ENCODE peak calls at places on chromosomes 1 and 21, in four cellular contexts. A is spleen, R is adipocyte, S is fibroblast of lung. C is an unnamed sample.
A peak's percentile ranks its signal among the peaks of the same experiment; 100 is the strongest.

GRCh38 chr1:22139066-22139594 is 3.8 kb downstream of the WNT4 start:
- DNase-seq in A (no peak), R (no peak), S (no peak), C (no peak)

GRCh38 chr1:222815367-222815765 is 527 bp downstream of the DISP1 start:
- DNase-seq in A (no peak), R (peak; percentile 75), S (no peak), C (peak; percentile 76)

GRCh38 chr1:226912587-226913176 is 27.4 kb upstream of the COQ8A start:
- DNase-seq in A (peak; percentile 84), R (no peak), S (peak; percentile 22), C (no peak)

GRCh38 chr1:232238009-232238408 is 391.9 kb downstream of the SIPA1L2 start:
- DNase-seq in A (no peak), R (no peak), S (no peak), C (no peak)

GRCh38 chr1:192488058-192488457 is 87.5 kb upstream of the RGS1 start:
- DNase-seq in A (no peak), R (no peak), S (no peak), C (no peak)

GRCh38 chr1:228095938-228096337 is 7.2 kb downstream of the C1orf35 start:
- DNase-seq in A (peak; percentile 54), R (no peak), S (no peak), C (no peak)

GRCh38 chr1:921011-921837 is 2.5 kb upstream of the SAMD11 start:
- DNase-seq in A (no peak), R (peak; percentile 94), S (peak; percentile 68), C (peak; percentile 78)

GRCh38 chr1:24201941-24202440 is 14.9 kb upstream of the IFNLR1 start:
- DNase-seq in A (no peak), R (peak; percentile 88), S (peak; percentile 92), C (peak; percentile 94)

GRCh38 chr1:222926566-222926965 is 111.7 kb downstream of the DISP1 start:
- DNase-seq in A (no peak), R (no peak), S (peak; percentile 91), C (peak; percentile 84)

GRCh38 chr1:43621861-43622260 is 28.1 kb upstream of the KDM4A start:
- DNase-seq in A (peak; percentile 43), R (no peak), S (no peak), C (no peak)

GRCh38 chr1:21706151-21706835 is 37.1 kb upstream of the RAP1GAP start:
- DNase-seq in A (no peak), R (peak; percentile 67), S (peak; percentile 2), C (no peak)

GRCh38 chr1:31579374-31579773 is 3.1 kb downstream of the TINAGL1 start:
- DNase-seq in A (no peak), R (peak; percentile 45), S (peak; percentile 47), C (no peak)

GRCh38 chr21:46097826-46098286 is at the start of gene COL6A2:
- DNase-seq in A (peak; percentile 83), R (peak; percentile 89), S (peak; percentile 64), C (peak; percentile 83)

GRCh38 chr21:16908087-16908486 is 604.8 kb upstream of the CXADR start:
- DNase-seq in A (no peak), R (peak; percentile 13), S (no peak), C (peak; percentile 76)

GRCh38 chr1:1206376-1207253 is at the start of gene TNFRSF18:
- DNase-seq in A (peak; percentile 81), R (no peak), S (peak; percentile 6), C (no peak)

GRCh38 chr1:85047472-85048295 is 616 bp downstream of the MCOLN3 start:
- DNase-seq in A (peak; percentile 78), R (peak; percentile 9), S (no peak), C (peak; percentile 42)

GRCh38 chr1:62407398-62408009 is 29.3 kb upstream of the USP1 start:
- DNase-seq in A (no peak), R (peak; percentile 87), S (peak; percentile 73), C (no peak)

GRCh38 chr1:13737388-13737787 is 37.4 kb downstream of the PRDM2 start:
- DNase-seq in A (no peak), R (no peak), S (no peak), C (no peak)

GRCh38 chr21:22189278-22189677 is 1191.1 kb downstream of the NCAM2 start:
- DNase-seq in A (no peak), R (no peak), S (no peak), C (no peak)

GRCh38 chr1:223390618-223391017 is 2.6 kb upstream of the CCDC185 start:
- DNase-seq in A (no peak), R (no peak), S (no peak), C (no peak)

GRCh38 chr1:162062542-162063015 is 6.9 kb upstream of the NOS1AP start:
- DNase-seq in A (no peak), R (peak; percentile 70), S (peak; percentile 74), C (peak; percentile 9)

GRCh38 chr1:21520899-21521716 is 11.9 kb downstream of the ALPL start:
- DNase-seq in A (no peak), R (peak; percentile 63), S (peak; percentile 43), C (peak; percentile 55)

GRCh38 chr1:39409055-39409816 is 82.2 kb upstream of the BMP8A start:
- DNase-seq in A (peak; percentile 83), R (peak; percentile 90), S (peak; percentile 72), C (peak; percentile 49)

DNA sequence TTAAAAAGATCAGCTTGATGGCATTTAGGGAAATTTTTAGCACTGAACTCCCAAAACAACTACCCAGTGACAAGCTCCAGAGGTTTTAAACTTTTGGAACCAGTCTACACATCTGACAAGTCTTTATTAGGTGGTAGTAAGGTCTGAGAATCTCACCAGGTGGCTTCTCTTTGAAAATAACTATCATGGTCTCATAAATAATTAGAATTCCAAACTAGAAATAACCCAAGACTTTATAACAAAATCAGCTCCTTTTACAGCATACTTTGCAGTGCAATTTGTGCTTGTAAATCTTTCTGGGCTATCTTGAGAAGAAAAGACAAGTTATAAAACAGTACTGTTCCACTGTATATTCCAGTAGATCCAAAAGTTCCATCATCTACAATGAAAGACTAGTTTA is 108.7 kb downstream of the LTN1 start:
- DNase-seq in A (no peak), R (peak; percentile 1), S (no peak), C (no peak)
- H3K4me3 ChIP-seq in A (peak overlapping the region; percentile 76), R (peak overlapping the region; percentile 82), S (peak overlapping the region; percentile 53), C (peak overlapping the region; percentile 61)

GRCh38 chr21:14120091-14120734 is 90.5 kb downstream of the LIPI start:
- DNase-seq in A (no peak), R (peak; percentile 22), S (no peak), C (peak; percentile 16)

GRCh38 chr21:14119038-14119437 is 91.7 kb downstream of the LIPI start:
- DNase-seq in A (no peak), R (peak; percentile 22), S (no peak), C (no peak)

GRCh38 chr21:14116080-14116481 is 94.7 kb downstream of the LIPI start:
- DNase-seq in A (no peak), R (no peak), S (no peak), C (no peak)

GRCh38 chr21:14115646-14116045 is 95.1 kb downstream of the LIPI start:
- DNase-seq in A (no peak), R (no peak), S (no peak), C (no peak)

GRCh38 chr21:14114251-14114650 is 96.5 kb downstream of the LIPI start:
- DNase-seq in A (no peak), R (no peak), S (no peak), C (no peak)
- H3K36me3 ChIP-seq in A (no peaks in the 10 kb centered on the region), R (no peaks in the 10 kb centered on the region), S (no peaks in the 10 kb centered on the region), C (peaks cover 27% of the 10 kb centered on the region)

GRCh38 chr21:43203523-43204080 is 34.8 kb downstream of the CRYAA start:
- DNase-seq in A (peak; percentile 18), R (no peak), S (no peak), C (no peak)

GRCh38 chr21:43206231-43207042 is 37.6 kb downstream of the CRYAA start:
- DNase-seq in A (peak; percentile 22), R (no peak), S (no peak), C (no peak)

GRCh38 chr21:43201491-43201890 is 32.7 kb downstream of the CRYAA start:
- DNase-seq in A (no peak), R (no peak), S (no peak), C (no peak)

GRCh38 chr21:43207043-43207315 is 38.2 kb downstream of the CRYAA start:
- DNase-seq in A (peak; percentile 55), R (no peak), S (no peak), C (no peak)

DNA sequence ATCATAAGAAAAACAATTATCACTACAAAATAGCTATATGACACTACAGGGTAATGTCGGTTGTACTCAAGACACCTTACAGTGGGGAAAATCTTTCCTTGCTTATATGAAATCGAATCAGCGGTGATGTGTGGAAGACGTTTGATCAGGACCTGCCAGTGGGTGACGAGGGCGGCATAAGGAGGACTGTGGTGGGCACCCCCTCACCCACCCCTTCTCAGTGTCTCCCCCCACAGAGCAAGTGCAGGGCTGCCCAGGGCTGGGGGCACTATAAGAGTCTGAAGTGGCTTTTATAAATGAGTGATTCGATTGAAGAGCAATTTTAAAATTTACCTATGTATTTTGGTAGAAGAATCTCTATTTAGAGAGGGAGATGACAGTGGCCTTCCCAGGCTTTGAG is 35.8 kb downstream of the CRYAA start:
- DNase-seq in A (peak; percentile 41), R (no peak), S (no peak), C (no peak)
- H3K9me3 ChIP-seq in A (peaks cover 35% of the 10 kb centered on the region), R (peaks cover 19% of the 10 kb centered on the region), S (no peaks in the 10 kb centered on the region), C (peaks cover 19% of the 10 kb centered on the region)

GRCh38 chr1:18939398-18940302 is 16.8 kb downstream of the IFFO2 start:
- DNase-seq in A (no peak), R (peak; percentile 31), S (no peak), C (no peak)

GRCh38 chr1:18942340-18942739 is 14.1 kb downstream of the IFFO2 start:
- DNase-seq in A (no peak), R (no peak), S (no peak), C (no peak)

GRCh38 chr1:18938707-18939070 is 17.8 kb downstream of the IFFO2 start:
- DNase-seq in A (peak; percentile 53), R (no peak), S (no peak), C (no peak)

GRCh38 chr1:18941221-18942141 is 15.0 kb downstream of the IFFO2 start:
- DNase-seq in A (peak; percentile 71), R (no peak), S (peak; percentile 94), C (no peak)

DNA sequence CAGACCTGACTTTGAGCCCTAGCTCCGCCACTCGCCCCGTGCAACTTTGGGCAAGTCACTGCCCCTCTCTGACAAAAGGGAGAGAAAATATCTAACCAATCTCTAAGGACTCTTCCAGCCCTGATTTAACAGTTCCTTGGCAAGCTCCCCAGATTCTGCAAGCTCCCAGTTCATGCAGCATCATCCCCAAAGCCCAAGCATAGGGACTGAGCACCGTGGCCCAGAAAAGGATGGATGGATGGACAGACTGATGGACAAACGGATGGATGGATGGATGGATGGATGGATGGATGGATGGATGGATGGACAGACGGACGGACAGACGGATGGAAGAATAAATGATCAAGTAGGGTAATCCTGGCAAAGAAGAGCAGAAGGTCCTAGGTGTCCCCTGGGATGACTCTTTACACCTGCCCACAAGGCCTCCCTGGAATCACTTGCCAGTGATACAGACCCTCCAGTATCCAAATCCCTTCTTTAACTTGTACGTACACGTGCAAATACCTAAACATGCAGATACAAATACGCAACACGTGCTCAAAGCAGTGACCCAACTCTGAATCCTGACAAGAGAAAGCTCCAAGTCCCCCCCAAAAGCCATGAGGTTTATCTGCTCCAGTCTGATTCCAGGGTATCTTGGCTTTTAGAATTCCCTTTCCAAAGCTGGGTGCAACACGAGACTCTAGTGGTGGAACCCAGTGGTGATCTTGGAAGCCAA is 16.0 kb downstream of the IFFO2 start:
- DNase-seq in A (no peak), R (no peak), S (peak; percentile 59), C (no peak)
- H3K4me3 ChIP-seq in A (no peak overlapping the region), R (no peak overlapping the region), S (no peak overlapping the region), C (no peak overlapping the region)

DNA sequence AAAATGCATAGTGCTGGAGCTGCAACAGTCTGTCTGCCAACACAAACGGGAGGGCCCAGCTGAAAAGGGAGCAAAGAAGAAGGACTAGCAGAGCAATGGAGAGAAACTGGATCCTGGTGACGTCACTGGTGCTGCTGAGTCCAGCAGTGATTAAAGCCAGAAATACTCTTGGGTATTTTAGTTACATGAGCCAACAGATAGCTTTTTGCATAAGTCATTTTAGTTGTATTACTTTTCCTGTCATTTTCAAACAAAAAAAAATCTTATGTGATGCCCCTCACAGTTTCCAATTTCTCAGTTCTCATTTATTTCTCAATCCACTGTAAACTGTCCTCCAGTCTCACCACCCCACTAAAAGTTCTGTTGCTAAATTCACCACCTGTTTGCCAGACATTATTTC is 38.7 kb upstream of the NEK7 start:
- DNase-seq in A (no peak), R (peak; percentile 97), S (peak; percentile 96), C (peak; percentile 93)
- H3K36me3 ChIP-seq in A (no peaks in the 10 kb centered on the region), R (no peaks in the 10 kb centered on the region), S (no peaks in the 10 kb centered on the region), C (no peaks in the 10 kb centered on the region)